ENCODE peak calls at places on chromosomes 13 and 19, in eight cellular contexts. G is T-helper 17 cell; B is left ventricle myocardium inferior; I is uterus; E is Calu3; J is bronchial epithelial cell; Z is GM23338; N is effector memory CD4-positive, alpha-beta T cell. X is an unnamed sample.

GRCh38 chr13:108306768-108307332 is 37.3 kb downstream of the TNFSF13B start:
- DNase-seq in G (no peak), B (no peak), I (no peak), E (no peak), J (no peak), Z (no peak), N (no peak), X (no peak)

GRCh38 chr13:101572456-101572855 is 120.0 kb downstream of the ITGBL1 start:
- DNase-seq in G (no peak), B (no peak), I (no peak), E (no peak), J (no peak), Z (no peak), N (no peak), X (no peak)

GRCh38 chr19:7888145-7888825 is at the start of gene LRRC8E:
- DNase-seq in G (no peak), B (no peak), I (no peak), E (peak), J (peak), Z (peak), N (no peak), X (peak)

GRCh38 chr13:49436890-49437289 is 7.0 kb downstream of the CAB39L start:
- DNase-seq in G (no peak), B (peak), I (peak), E (peak), J (peak), Z (no peak), N (no peak), X (no peak)

GRCh38 chr13:99984463-99985242 is 3.1 kb downstream of the ZIC2 start:
- DNase-seq in G (no peak), B (no peak), I (no peak), E (no peak), J (no peak), Z (peak), N (no peak), X (peak)

GRCh38 chr19:3798137-3798536 is 12.0 kb upstream of the MATK start:
- DNase-seq in G (no peak), B (no peak), I (no peak), E (no peak), J (no peak), Z (no peak), N (no peak), X (no peak)

GRCh38 chr19:52331757-52332156 is 4.3 kb upstream of the ZNF610 start:
- DNase-seq in G (no peak), B (no peak), I (no peak), E (no peak), J (no peak), Z (no peak), N (no peak), X (peak)

GRCh38 chr19:18251587-18252369 is 22.5 kb downstream of the IQCN start:
- DNase-seq in G (peak), B (peak), I (peak), E (peak), J (peak), Z (peak), N (peak), X (peak)

GRCh38 chr13:113152894-113153809 is 5.3 kb upstream of the PROZ start:
- DNase-seq in G (peak), B (peak), I (peak), E (peak), J (no peak), Z (peak), N (no peak), X (peak)

GRCh38 chr13:94233401-94233800 is 246.1 kb downstream of the DCT start:
- DNase-seq in G (no peak), B (peak), I (no peak), E (no peak), J (peak), Z (no peak), N (no peak), X (no peak)

GRCh38 chr19:2474232-2475017 is 1.5 kb upstream of the GADD45B start:
- DNase-seq in G (peak), B (peak), I (peak), E (peak), J (peak), Z (peak), N (peak), X (peak)

GRCh38 chr13:95497307-95497943 is 55.1 kb upstream of the CLDN10 start:
- DNase-seq in G (no peak), B (peak), I (no peak), E (no peak), J (no peak), Z (no peak), N (no peak), X (no peak)

GRCh38 chr13:71831716-71832115 is 35.3 kb downstream of the DACH1 start:
- DNase-seq in G (no peak), B (no peak), I (no peak), E (no peak), J (no peak), Z (peak), N (no peak), X (peak)

GRCh38 chr13:114285166-114285808 is 3.9 kb downstream of the UPF3A start:
- DNase-seq in G (no peak), B (no peak), I (no peak), E (no peak), J (peak), Z (no peak), N (no peak), X (no peak)

GRCh38 chr19:29540128-29540527 is 14.3 kb downstream of the VSTM2B start:
- DNase-seq in G (no peak), B (no peak), I (no peak), E (no peak), J (no peak), Z (no peak), N (no peak), X (no peak)

GRCh38 chr19:41480336-41480735 is 37.4 kb downstream of the ERICH4 start:
- DNase-seq in G (no peak), B (no peak), I (no peak), E (no peak), J (no peak), Z (no peak), N (no peak), X (no peak)

GRCh38 chr19:31338069-31338767 is 11.0 kb downstream of the TSHZ3 start:
- DNase-seq in G (no peak), B (peak), I (peak), E (no peak), J (no peak), Z (peak), N (no peak), X (peak)

GRCh38 chr19:29971648-29972047 is 29.6 kb downstream of the URI1 start:
- DNase-seq in G (no peak), B (no peak), I (no peak), E (no peak), J (no peak), Z (no peak), N (no peak), X (no peak)

GRCh38 chr13:42405665-42406390 is 133.9 kb downstream of the AKAP11 start:
- DNase-seq in G (no peak), B (no peak), I (no peak), E (peak), J (peak), Z (no peak), N (peak), X (no peak)

GRCh38 chr19:55160128-55160985 is 2.8 kb upstream of the TNNI3 start:
- DNase-seq in G (peak), B (peak), I (peak), E (peak), J (peak), Z (peak), N (peak), X (peak)

GRCh38 chr13:20461860-20462532 is 63.7 kb downstream of the CRYL1 start:
- DNase-seq in G (no peak), B (peak), I (peak), E (no peak), J (peak), Z (peak), N (no peak), X (peak)

GRCh38 chr13:22498006-22498405 is 682.8 kb upstream of the SGCG start:
- DNase-seq in G (no peak), B (no peak), I (no peak), E (no peak), J (no peak), Z (no peak), N (no peak), X (no peak)

GRCh38 chr13:32426191-32426980 is 1.5 kb downstream of the N4BP2L1 start:
- DNase-seq in G (peak), B (no peak), I (no peak), E (no peak), J (no peak), Z (no peak), N (peak), X (no peak)

GRCh38 chr13:113561417-113562084 is 23.0 kb upstream of the TFDP1 start:
- DNase-seq in G (no peak), B (no peak), I (no peak), E (no peak), J (no peak), Z (no peak), N (no peak), X (no peak)

GRCh38 chr13:78586706-78587105 is 16.6 kb downstream of the POU4F1 start:
- DNase-seq in G (no peak), B (no peak), I (no peak), E (no peak), J (no peak), Z (peak), N (no peak), X (peak)

GRCh38 chr19:53224606-53225005 is 30.1 kb downstream of the ZNF677 start:
- DNase-seq in G (no peak), B (no peak), I (no peak), E (no peak), J (no peak), Z (no peak), N (no peak), X (no peak)

GRCh38 chr19:39805120-39805519 is 26.5 kb downstream of the LEUTX start:
- DNase-seq in G (no peak), B (peak), I (no peak), E (no peak), J (no peak), Z (no peak), N (no peak), X (no peak)

GRCh38 chr19:2981898-2982297 is 4.5 kb downstream of the TLE6 start:
- DNase-seq in G (no peak), B (no peak), I (no peak), E (no peak), J (no peak), Z (no peak), N (no peak), X (no peak)